ENCODE peak calls at places on chromosomes 11 and 22, in six cellular contexts. G is dorsolateral prefrontal cortex, R is cardiac muscle cell, J is fibroblast of pulmonary artery, N is bronchial epithelial cell, I is psoas muscle. Q is an unnamed sample.

GRCh38 chr22:25494774-25495173 is 69.7 kb upstream of the GRK3 start:
- DNase-seq in N (no peak), R (no peak), I (no peak), G (no peak), J (no peak), Q (no peak)

GRCh38 chr11:40722179-40722795 is 737.2 kb downstream of the LRRC4C start:
- DNase-seq in I (no peak), G (no peak), N (peak; percentile 7), J (peak; percentile 20), R (peak; percentile 33), Q (no peak)

GRCh38 chr11:134536219-134536618 is 124.2 kb upstream of the B3GAT1 start:
- DNase-seq in J (no peak), N (no peak), I (no peak), R (no peak), G (no peak), Q (no peak)

GRCh38 chr11:75557649-75558494 is 4.2 kb upstream of the SERPINH1 start:
- DNase-seq in N (peak; percentile 57), I (peak; percentile 55), R (no peak), J (peak; percentile 96), G (peak; percentile 74), Q (peak; percentile 95)

GRCh38 chr11:131606936-131607335 is 236.5 kb downstream of the NTM start:
- DNase-seq in I (no peak), N (no peak), J (no peak), G (no peak), R (no peak), Q (no peak)

GRCh38 chr11:96091476-96091875 is 167.6 kb upstream of the MTMR2 start:
- DNase-seq in N (no peak), R (no peak), J (no peak), G (no peak), I (no peak), Q (no peak)

GRCh38 chr11:33721291-33721840 is 14.9 kb downstream of the CD59 start:
- DNase-seq in J (peak; percentile 70), G (no peak), I (peak; percentile 48), N (no peak), R (no peak), Q (peak; percentile 64)

GRCh38 chr11:113249786-113250185 is 64.6 kb upstream of the TTC12 start:
- DNase-seq in N (no peak), J (no peak), G (no peak), I (no peak), R (no peak), Q (no peak)

GRCh38 chr11:23995891-23996290 is 501.0 kb upstream of the LUZP2 start:
- DNase-seq in N (peak; percentile 47), R (no peak), I (no peak), J (peak; percentile 23), G (no peak), Q (peak; percentile 8)

GRCh38 chr22:38984224-38984623 is 2.1 kb downstream of the APOBEC3B start:
- DNase-seq in G (no peak), R (no peak), N (no peak), J (no peak), I (no peak), Q (no peak)

GRCh38 chr22:41844513-41844912 is 11.6 kb downstream of the SREBF2 start:
- DNase-seq in G (no peak), N (peak; percentile 63), R (no peak), J (no peak), I (no peak), Q (no peak)

GRCh38 chr11:6655020-6655789 is 404 bp downstream of the DCHS1 start:
- DNase-seq in R (peak; percentile 51), G (peak; percentile 59), N (no peak), I (peak; percentile 48), J (no peak), Q (peak; percentile 32)

GRCh38 chr11:106281455-106282173 is 204.2 kb downstream of the AASDHPPT start:
- DNase-seq in I (no peak), N (peak; percentile 99), J (peak; percentile 92), R (no peak), G (no peak), Q (peak; percentile 92)

GRCh38 chr22:19732403-19733113 is 9.2 kb downstream of the GP1BB start:
- DNase-seq in G (no peak), I (no peak), N (no peak), R (no peak), J (no peak), Q (no peak)

GRCh38 chr22:24146791-24147353 is 34.4 kb upstream of the SUSD2 start:
- DNase-seq in J (peak; percentile 82), I (no peak), N (no peak), G (no peak), R (peak; percentile 58), Q (peak; percentile 59)

GRCh38 chr22:19814428-19814827 is 40.2 kb downstream of the GNB1L start:
- DNase-seq in R (no peak), J (no peak), N (no peak), G (no peak), I (no peak), Q (no peak)

GRCh38 chr22:49942565-49943404 is 17.8 kb upstream of the PIM3 start:
- DNase-seq in J (no peak), N (no peak), G (no peak), I (no peak), R (no peak), Q (no peak)

GRCh38 chr11:33227578-33228261 is 29.5 kb upstream of the HIPK3 start:
- DNase-seq in G (no peak), R (no peak), I (no peak), J (peak; percentile 87), N (peak; percentile 56), Q (peak; percentile 72)

DNA sequence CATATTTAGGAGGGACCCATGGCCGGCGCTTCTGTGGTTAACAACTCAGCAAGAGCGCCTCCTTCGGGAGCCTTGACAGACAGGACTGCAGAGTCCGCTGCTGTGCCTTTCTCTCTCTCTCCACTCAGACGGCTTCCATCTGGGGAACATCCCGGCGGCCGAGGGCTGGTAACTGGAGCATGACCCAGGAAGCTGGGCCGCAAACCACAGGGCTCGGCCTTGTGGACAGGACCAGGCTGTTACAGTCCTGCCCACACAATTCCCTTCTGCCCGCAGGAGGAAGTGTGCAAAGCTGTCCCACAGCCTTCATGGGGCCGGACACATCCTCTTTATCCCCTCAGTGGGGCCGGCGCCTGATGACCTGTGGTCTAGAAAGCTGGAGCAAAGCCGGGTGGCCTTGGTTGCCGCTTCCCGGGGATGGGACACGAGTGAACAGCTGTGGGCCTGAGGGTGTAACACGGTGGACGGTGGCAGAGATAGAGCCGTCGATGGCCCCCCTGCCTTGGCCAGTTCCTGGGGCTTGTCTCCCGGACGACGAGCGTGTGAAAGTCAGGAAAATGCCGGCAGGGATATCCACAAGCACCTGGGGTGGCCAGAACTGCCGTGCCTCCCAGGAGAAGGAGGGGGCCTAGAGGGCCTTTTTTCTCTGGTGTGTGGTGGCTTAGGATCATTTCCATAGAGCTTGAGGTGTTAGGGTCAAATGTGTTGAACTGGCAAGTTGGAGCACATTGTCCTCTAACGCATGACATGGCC is 50.1 kb downstream of the FBLN1 start:
- DNase-seq in R (no peak), N (peak; percentile 20), G (no peak), J (peak; percentile 87), I (peak; percentile 59), Q (peak; percentile 99)
- TF ChIP-seq CTCF in R (peak; percentile 65), N (peak; percentile 56), G (no peak), J (peak; percentile 45), I (no peak), Q (peak; percentile 50)

DNA sequence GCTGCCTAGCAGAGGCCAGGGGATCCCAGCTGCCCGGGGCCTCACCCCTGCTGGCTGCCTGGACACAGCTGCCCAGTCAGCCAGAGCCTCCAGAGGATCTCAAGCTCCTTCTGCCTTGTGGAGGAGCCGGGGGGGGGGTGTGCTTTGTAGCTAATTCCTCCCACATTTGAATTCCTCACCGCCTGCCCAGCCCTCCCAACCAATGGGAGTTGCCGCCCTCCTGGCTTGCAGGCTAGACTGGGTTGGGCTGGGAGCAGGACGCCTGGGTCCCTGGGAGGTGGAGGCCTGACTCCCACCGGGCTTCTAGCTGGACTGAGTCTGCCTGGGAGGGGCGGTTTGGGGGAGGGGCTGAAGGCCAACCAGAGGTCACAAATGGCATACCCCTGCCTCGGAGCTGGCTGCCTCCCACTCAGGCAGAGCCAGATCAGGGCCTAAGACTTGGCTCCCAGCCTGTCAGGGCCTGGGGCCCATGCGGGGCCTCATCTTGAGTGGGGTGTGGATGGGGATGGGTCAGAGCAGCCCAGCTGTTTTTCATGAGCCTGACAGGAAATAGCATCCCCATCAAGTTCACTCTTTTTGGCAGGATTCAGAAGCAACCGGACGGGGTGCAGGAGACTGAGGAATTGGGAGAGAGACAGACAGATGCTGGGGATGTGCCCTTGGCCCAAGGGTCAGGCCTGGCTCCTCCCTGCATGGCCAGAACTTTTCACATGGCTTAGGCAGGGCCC is 29.2 kb upstream of the PDE2A start:
- DNase-seq in N (no peak), I (peak; percentile 81), G (no peak), J (peak; percentile 79), R (no peak), Q (peak; percentile 89)
- H3K4me3 ChIP-seq in N (no peak overlapping the region), I (peak overlapping the region; percentile 34), G (no peak overlapping the region), J (no peak overlapping the region), R (no peak overlapping the region), Q (peak overlapping the region; percentile 57)

GRCh38 chr11:83317757-83318548 is 31.8 kb upstream of the CCDC90B start:
- DNase-seq in G (no peak), I (no peak), N (peak; percentile 30), J (no peak), R (no peak), Q (no peak)
- TF ChIP-seq CTCF in G (no peak), I (no peak), N (no peak), J (no peak), R (no peak), Q (no peak)

DNA sequence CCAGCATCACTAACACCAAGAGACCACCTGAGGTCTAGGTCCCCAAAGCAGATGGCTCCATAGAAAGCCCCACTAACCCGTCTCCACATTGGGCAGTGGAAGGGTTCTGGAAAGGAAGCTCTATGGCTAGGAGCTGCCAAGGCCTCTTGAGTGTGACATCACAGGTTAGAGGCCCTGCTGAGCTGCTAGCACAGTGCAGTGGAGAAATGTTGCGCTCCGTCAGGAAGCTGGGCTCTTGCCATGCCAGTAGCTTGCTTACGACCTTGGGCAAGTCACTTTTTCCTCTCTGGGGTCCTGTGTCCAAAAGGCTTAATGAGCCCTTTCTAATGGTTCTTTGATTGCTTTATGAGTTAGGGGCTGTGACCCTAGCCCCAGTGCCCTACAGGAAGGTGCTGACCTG is 10.6 kb downstream of the PIK3IP1 start:
- DNase-seq in G (no peak), I (no peak), J (no peak), N (no peak), R (no peak), Q (no peak)
- H3K4me3 ChIP-seq in G (no peak overlapping the region), I (no peak overlapping the region), J (no peak overlapping the region), N (no peak overlapping the region), R (no peak overlapping the region), Q (no peak overlapping the region)

GRCh38 chr11:3122775-3123201 is 42.3 kb downstream of the OSBPL5 start:
- DNase-seq in G (peak; percentile 34), I (no peak), R (no peak), J (no peak), N (no peak), Q (no peak)

GRCh38 chr11:3123316-3123715 is 41.8 kb downstream of the OSBPL5 start:
- DNase-seq in N (no peak), J (no peak), G (peak; percentile 77), I (peak; percentile 79), R (no peak), Q (no peak)

GRCh38 chr11:3121416-3121815 is 43.7 kb downstream of the OSBPL5 start:
- DNase-seq in R (no peak), J (no peak), I (no peak), G (peak; percentile 30), N (no peak), Q (no peak)

GRCh38 chr11:3123761-3124733 is 41.1 kb downstream of the OSBPL5 start:
- DNase-seq in G (peak; percentile 72), J (peak; percentile 96), I (peak; percentile 92), N (peak; percentile 92), R (no peak), Q (peak; percentile 99)

GRCh38 chr11:3121931-3122774 is 43.0 kb downstream of the OSBPL5 start:
- DNase-seq in J (no peak), N (no peak), G (peak; percentile 40), R (no peak), I (no peak), Q (no peak)
- TF ChIP-seq CTCF in J (no peak), N (no peak), G (no peak), R (no peak), I (no peak), Q (no peak)